ENCODE peak calls at places on chromosomes 5 and 9, in seven cellular contexts. D is NCI-H2107, K is NCI-H510A treated with DMSO at 0.1 percent for 48 hours, F is B cell, P is COLO829, H is NCI-H1048, I is M059J. E is an unnamed sample.

GRCh38 chr5:147179555-147180147 is 55.2 kb upstream of the STK32A start:
- DNase-seq in D (no peak), F (no peak), I (no peak), K (no peak), H (no peak), P (no peak), E (no peak)

GRCh38 chr9:79568337-79569084 is 3.3 kb upstream of the TLE4 start:
- DNase-seq in H (no peak), F (peak; percentile 49), P (no peak), I (no peak), D (no peak), K (no peak), E (no peak)

GRCh38 chr5:72621576-72621975 is 114.4 kb upstream of the ZNF366 start:
- DNase-seq in H (no peak), D (no peak), I (no peak), K (no peak), P (no peak), F (no peak), E (no peak)

GRCh38 chr9:124014355-124015026 is 2.9 kb downstream of the LHX2 start:
- DNase-seq in F (no peak), I (no peak), D (no peak), K (no peak), P (no peak), H (no peak), E (no peak)

GRCh38 chr5:173707392-173707791 is 90.9 kb upstream of the BOD1 start:
- DNase-seq in K (no peak), D (no peak), I (peak; percentile 68), F (peak; percentile 71), H (no peak), P (no peak), E (no peak)

GRCh38 chr5:67221487-67222242 is 25.1 kb upstream of the CD180 start:
- DNase-seq in F (peak; percentile 56), D (no peak), P (no peak), K (no peak), H (no peak), I (no peak), E (no peak)

GRCh38 chr5:163770625-163771024 is 265.2 kb downstream of the MAT2B start:
- DNase-seq in H (no peak), K (no peak), P (no peak), I (no peak), D (no peak), F (no peak), E (no peak)

GRCh38 chr5:67050635-67051034 is 146.0 kb downstream of the CD180 start:
- DNase-seq in P (no peak), D (no peak), H (no peak), F (no peak), K (no peak), I (no peak), E (no peak)

GRCh38 chr5:126219616-126220015 is 203.6 kb upstream of the GRAMD2B start:
- DNase-seq in D (no peak), P (no peak), F (no peak), K (no peak), I (no peak), H (no peak), E (no peak)

GRCh38 chr9:108087781-108088180 is 598.2 kb upstream of the KLF4 start:
- DNase-seq in I (no peak), K (peak; percentile 40), H (no peak), P (no peak), D (no peak), F (no peak), E (no peak)

GRCh38 chr5:161676109-161676508 is 9.4 kb upstream of the GABRA6 start:
- DNase-seq in H (no peak), K (no peak), D (no peak), F (no peak), I (no peak), P (peak; percentile 1), E (peak; percentile 36)

GRCh38 chr5:103094737-103095136 is 25.2 kb downstream of the GIN1 start:
- DNase-seq in P (no peak), H (no peak), I (no peak), F (no peak), D (no peak), K (no peak), E (no peak)

GRCh38 chr9:95733687-95734659 is 141.5 kb upstream of the ERCC6L2 start:
- DNase-seq in P (peak; percentile 78), K (no peak), H (no peak), F (no peak), I (no peak), D (no peak), E (no peak)

GRCh38 chr5:159198063-159199036 is 11.0 kb downstream of the RNF145 start:
- DNase-seq in F (peak; percentile 68), D (no peak), I (no peak), H (no peak), P (no peak), K (no peak), E (no peak)

GRCh38 chr5:124583469-124584350 is 162.7 kb downstream of the ZNF608 start:
- DNase-seq in I (peak; percentile 88), F (peak; percentile 69), H (peak; percentile 60), K (peak; percentile 55), P (no peak), D (no peak), E (no peak)

GRCh38 chr9:130144703-130145102 is 27.5 kb upstream of the NCS1 start:
- DNase-seq in I (no peak), H (no peak), P (no peak), F (no peak), K (peak; percentile 29), D (no peak), E (no peak)

GRCh38 chr9:32348289-32348688 is 36.2 kb upstream of the ACO1 start:
- DNase-seq in D (no peak), I (peak; percentile 29), P (peak; percentile 23), F (no peak), H (no peak), K (no peak), E (no peak)

GRCh38 chr5:126852104-126852531 is 75.2 kb downstream of the LMNB1 start:
- DNase-seq in P (no peak), F (peak; percentile 31), K (no peak), I (peak; percentile 7), H (no peak), D (no peak), E (no peak)

GRCh38 chr5:136594416-136594815 is 229.1 kb upstream of the TRPC7 start:
- DNase-seq in F (no peak), D (no peak), I (peak; percentile 32), H (no peak), K (no peak), P (no peak), E (no peak)

GRCh38 chr9:134318481-134318891 is 7.8 kb upstream of the RXRA start:
- DNase-seq in I (no peak), P (no peak), D (no peak), K (no peak), F (no peak), H (no peak), E (no peak)

GRCh38 chr5:173823721-173824567 is 64.2 kb upstream of the CPEB4 start:
- DNase-seq in I (peak; percentile 97), F (no peak), K (no peak), D (no peak), H (no peak), P (no peak), E (peak; percentile 99)

GRCh38 chr9:16282718-16283117 is 587.8 kb downstream of the BNC2 start:
- DNase-seq in I (no peak), K (no peak), D (no peak), H (no peak), F (no peak), P (no peak), E (no peak)

GRCh38 chr5:37005946-37006540 is 129.5 kb downstream of the NIPBL start:
- DNase-seq in K (peak; percentile 58), H (peak; percentile 9), F (peak; percentile 16), D (no peak), P (peak; percentile 4), I (peak; percentile 46), E (peak; percentile 47)

GRCh38 chr5:76657683-76658311 is 34.6 kb upstream of the F2RL2 start:
- DNase-seq in I (no peak), K (no peak), P (no peak), F (no peak), D (no peak), H (no peak), E (no peak)

GRCh38 chr9:96150324-96151023 is 151.5 kb downstream of the HSD17B3 start:
- DNase-seq in H (no peak), F (no peak), I (peak; percentile 58), D (no peak), K (no peak), P (no peak), E (no peak)

GRCh38 chr5:143052967-143053682 is 282.9 kb downstream of the ARHGAP26 start:
- DNase-seq in I (no peak), H (no peak), F (no peak), D (no peak), K (no peak), P (no peak), E (no peak)

GRCh38 chr5:86665984-86666760 is 48.4 kb downstream of the COX7C start:
- DNase-seq in F (peak; percentile 30), P (no peak), K (no peak), I (no peak), H (no peak), D (no peak), E (no peak)

GRCh38 chr5:91401175-91401574 is 18.1 kb upstream of the ARRDC3 start:
- DNase-seq in K (no peak), P (no peak), I (no peak), F (no peak), D (no peak), H (no peak), E (no peak)